ENCODE peak calls at places on chromosomes 12 and 14, in seven cellular contexts. L is IMR-90, Q is A549, D is GM12878, I is HepG2, A is HCT116, P is H1. T is an unnamed sample.

GRCh38 chr12:70609203-70609602 is 28.0 kb downstream of the PTPRB start:
- DNase-seq in L (no peak), Q (no peak), D (no peak), I (no peak), A (no peak), P (no peak), T (no peak)

GRCh38 chr12:25648460-25648859 is 95.4 kb upstream of the LMNTD1 start:
- DNase-seq in L (peak), Q (peak), D (no peak), I (no peak), A (peak), P (no peak), T (no peak)

GRCh38 chr12:43551271-43551970 is 582 bp downstream of the ADAMTS20 start:
- DNase-seq in L (no peak), Q (no peak), D (no peak), I (no peak), A (no peak), P (peak), T (no peak)

GRCh38 chr12:104566244-104566993 is 109.7 kb downstream of the CHST11 start:
- DNase-seq in L (no peak), Q (no peak), D (no peak), I (no peak), A (no peak), P (no peak), T (no peak)

GRCh38 chr14:94122438-94122837 is 7.0 kb downstream of the IFI27L2 start:
- DNase-seq in L (no peak), Q (no peak), D (no peak), I (no peak), A (no peak), P (no peak), T (no peak)

GRCh38 chr12:72281145-72281544 is 9.0 kb downstream of the TRHDE start:
- DNase-seq in L (peak), Q (no peak), D (no peak), I (no peak), A (no peak), P (no peak), T (no peak)

GRCh38 chr14:106840258-106840657 is 1313.9 kb downstream of the TMEM121 start:
- DNase-seq in L (no peak), Q (no peak), D (no peak), I (no peak), A (no peak), P (no peak), T (no peak)

GRCh38 chr12:94670075-94670474 is 19.7 kb upstream of the TMCC3 start:
- DNase-seq in L (no peak), Q (no peak), D (no peak), I (no peak), A (no peak), P (no peak), T (no peak)

GRCh38 chr12:26878661-26879119 is 45.7 kb upstream of the ITPR2 start:
- DNase-seq in L (no peak), Q (no peak), D (no peak), I (no peak), A (no peak), P (no peak), T (no peak)

GRCh38 chr14:91277546-91278382 is 33.3 kb upstream of the GPR68 start:
- DNase-seq in L (no peak), Q (no peak), D (no peak), I (no peak), A (no peak), P (no peak), T (no peak)

GRCh38 chr14:89137514-89138163 is 279.4 kb downstream of the FOXN3 start:
- DNase-seq in L (peak), Q (peak), D (no peak), I (peak), A (peak), P (no peak), T (peak)

GRCh38 chr14:101843665-101844064 is 82.2 kb downstream of the PPP2R5C start:
- DNase-seq in L (no peak), Q (no peak), D (peak), I (no peak), A (no peak), P (no peak), T (no peak)

GRCh38 chr12:31444801-31445200 is 118.9 kb upstream of the SINHCAF start:
- DNase-seq in L (no peak), Q (no peak), D (no peak), I (no peak), A (no peak), P (peak), T (no peak)

GRCh38 chr12:73384592-73384991 is 1112.4 kb downstream of the TRHDE start:
- DNase-seq in L (no peak), Q (no peak), D (no peak), I (no peak), A (no peak), P (no peak), T (no peak)

GRCh38 chr14:97410667-97411286 is 613.6 kb downstream of the VRK1 start:
- DNase-seq in L (no peak), Q (no peak), D (no peak), I (no peak), A (no peak), P (no peak), T (no peak)

GRCh38 chr14:24852312-24853060 is 197.5 kb downstream of the STXBP6 start:
- DNase-seq in L (no peak), Q (no peak), D (no peak), I (no peak), A (no peak), P (no peak), T (no peak)

DNA sequence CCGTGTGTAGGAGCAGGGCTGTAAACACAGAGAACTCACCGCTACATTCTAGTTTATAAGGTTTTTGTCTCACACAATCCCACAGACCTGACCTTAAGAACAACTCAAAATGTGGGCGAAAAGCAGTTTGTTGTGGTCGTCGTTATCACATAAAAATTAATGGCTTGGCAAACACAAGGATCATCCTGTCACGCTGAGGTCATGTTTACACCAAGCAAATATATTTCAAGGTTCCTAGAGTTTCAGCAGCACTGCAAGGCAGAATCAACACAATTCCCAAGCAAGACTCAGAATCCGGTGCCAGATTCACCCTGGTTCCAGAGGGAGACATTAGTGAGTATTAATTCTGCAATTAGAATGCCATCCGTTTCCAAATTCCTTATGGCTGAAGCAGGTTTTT is 30.1 kb upstream of the MAP1LC3B2 start:
- DNase-seq in L (peak), Q (peak), D (no peak), I (peak), A (no peak), P (no peak), T (no peak)
- TF ChIP-seq CEBPB in L (no peak), Q (no peak), D (no peak), I (no peak), A (no peak), P (no peak), T (no peak)

DNA sequence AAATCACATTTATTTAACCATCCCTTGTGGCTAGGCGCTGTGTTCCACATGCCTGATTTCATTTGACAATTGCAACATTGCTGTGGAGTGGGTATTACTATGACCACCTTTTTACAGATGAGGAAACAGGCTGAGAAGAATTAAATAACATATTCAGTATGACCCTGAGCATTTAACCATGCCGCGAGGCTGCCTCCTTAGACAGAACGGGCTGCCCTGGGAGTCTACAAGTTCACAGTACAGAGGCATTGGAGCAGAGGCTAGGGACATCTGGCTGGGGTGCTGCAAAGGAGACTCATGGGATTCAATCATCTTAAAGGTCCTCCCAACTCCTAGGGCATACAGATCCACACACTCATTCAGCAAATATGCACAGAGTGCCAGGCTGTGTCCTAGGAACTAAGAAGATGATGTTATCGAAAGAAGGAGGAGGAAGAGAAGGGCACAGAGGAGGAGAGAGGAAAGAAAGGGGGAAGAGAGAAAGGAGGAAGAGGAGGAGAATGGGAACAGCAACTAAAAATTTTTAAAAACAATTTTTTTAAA is 164.7 kb upstream of the CCND2 start:
- DNase-seq in L (no peak), Q (no peak), D (no peak), I (no peak), A (no peak), P (peak), T (no peak)
- TF ChIP-seq CEBPB in L (no peak), Q (no peak), D (no peak), I (no peak), A (no peak), P (no peak), T (no peak)

DNA sequence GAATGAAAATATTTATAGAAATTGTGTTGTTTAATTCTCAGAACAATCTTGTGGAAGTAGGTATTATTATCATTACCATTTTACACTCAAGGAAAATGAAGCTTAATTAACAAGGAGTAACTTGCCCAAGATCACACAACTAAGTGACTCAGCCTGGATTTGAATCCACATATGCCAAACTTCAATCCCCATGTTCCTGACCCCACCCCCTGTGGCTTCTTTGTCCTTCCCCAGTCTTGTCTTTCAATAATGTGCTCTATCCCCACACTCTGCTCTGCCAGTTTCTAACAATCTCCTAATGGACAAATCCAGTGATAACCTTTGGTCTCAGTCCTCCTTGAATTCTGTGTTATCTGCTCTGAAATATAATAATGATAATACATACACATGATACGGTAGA is 355.2 kb downstream of the BMP4 start:
- DNase-seq in L (no peak), Q (no peak), D (no peak), I (no peak), A (no peak), P (no peak), T (no peak)
- TF ChIP-seq CEBPB in L (no peak), Q (no peak), D (no peak), I (no peak), A (no peak), P (no peak), T (no peak)

GRCh38 chr12:19856389-19856788 is 417.1 kb downstream of the AEBP2 start:
- DNase-seq in L (peak), Q (no peak), D (no peak), I (no peak), A (no peak), P (no peak), T (no peak)
- TF ChIP-seq CEBPB in L (peak), Q (no peak), D (no peak), I (no peak), A (no peak), P (no peak), T (no peak)

DNA sequence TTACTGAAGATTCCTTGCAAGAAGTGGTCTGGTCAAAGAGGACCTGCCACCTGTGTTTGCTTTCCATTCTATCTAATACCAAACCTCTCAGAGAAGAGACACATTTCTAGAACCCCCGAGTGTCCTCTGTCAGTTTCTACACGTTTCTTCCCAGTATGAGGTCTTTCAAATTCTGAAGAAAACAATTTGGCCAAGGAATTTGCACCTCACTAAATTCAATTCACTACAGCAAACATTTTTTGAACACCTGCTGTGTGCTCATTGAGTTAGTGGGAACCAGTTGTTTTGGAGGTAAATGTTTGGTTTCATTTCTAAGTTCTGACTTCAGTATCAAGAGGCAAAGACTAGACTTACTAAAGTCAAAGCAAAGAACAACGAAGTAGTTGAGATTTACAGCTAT is 19.4 kb downstream of the GPR19 start:
- DNase-seq in L (no peak), Q (no peak), D (no peak), I (no peak), A (no peak), P (peak), T (no peak)
- TF ChIP-seq CEBPB in L (no peak), Q (no peak), D (no peak), I (no peak), A (no peak), P (no peak), T (no peak)

DNA sequence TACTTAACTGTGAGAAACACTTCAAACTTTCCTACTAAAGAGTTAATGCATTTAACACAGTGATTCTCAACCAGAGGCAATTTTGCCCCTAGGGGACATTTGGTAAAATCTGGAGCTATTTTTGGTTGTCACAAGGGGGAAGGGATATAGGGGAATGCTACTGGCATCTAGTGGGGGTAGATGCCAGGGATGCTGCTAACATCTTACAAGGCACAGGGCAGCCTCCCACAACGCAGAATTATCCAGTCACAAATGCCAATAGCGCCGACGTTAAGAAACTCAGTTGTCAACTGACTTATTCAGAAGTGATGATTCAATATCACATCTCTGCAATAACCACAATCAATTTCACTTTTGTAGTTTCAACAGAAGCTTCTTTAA is 2.0 kb downstream of the EEA1 start:
- DNase-seq in L (peak), Q (no peak), D (peak), I (peak), A (no peak), P (no peak), T (no peak)
- TF ChIP-seq CEBPB in L (no peak), Q (no peak), D (no peak), I (no peak), A (no peak), P (no peak), T (no peak)

DNA sequence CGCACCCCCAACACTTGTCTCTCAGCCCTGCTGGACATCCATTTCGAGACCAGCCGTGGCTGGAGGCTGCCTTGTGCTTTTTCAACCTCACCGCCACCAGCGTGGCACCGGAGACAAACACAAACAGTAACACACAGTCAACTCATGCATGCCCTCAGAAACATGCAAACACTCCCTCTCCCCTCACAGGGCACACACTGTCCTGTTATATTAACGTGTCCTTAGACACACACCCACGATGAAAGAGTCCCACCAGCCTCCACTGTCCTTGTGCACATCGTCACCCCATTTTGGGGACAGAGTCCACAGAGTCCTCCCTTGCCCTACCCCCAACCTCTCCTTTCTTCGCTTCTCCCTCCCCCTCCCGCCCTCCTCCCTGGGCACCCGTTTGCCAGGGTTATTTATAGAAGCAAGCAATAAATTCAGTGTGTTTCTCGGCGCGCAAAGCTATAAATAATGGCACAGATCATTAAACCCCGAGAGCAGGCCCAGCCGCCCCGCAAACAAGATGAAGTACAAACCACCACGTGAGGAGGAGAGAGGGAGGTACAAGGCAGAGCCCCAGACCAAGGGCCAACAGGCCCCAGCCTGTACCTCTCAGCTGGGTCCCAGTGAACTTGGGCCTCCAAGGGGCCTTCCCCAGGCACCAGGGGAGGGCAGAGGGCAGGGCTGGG is 27.8 kb downstream of the SMUG1 start:
- DNase-seq in L (no peak), Q (no peak), D (no peak), I (no peak), A (no peak), P (no peak), T (no peak)
- TF ChIP-seq CEBPB in L (no peak), Q (no peak), D (no peak), I (no peak), A (no peak), P (no peak), T (no peak)

DNA sequence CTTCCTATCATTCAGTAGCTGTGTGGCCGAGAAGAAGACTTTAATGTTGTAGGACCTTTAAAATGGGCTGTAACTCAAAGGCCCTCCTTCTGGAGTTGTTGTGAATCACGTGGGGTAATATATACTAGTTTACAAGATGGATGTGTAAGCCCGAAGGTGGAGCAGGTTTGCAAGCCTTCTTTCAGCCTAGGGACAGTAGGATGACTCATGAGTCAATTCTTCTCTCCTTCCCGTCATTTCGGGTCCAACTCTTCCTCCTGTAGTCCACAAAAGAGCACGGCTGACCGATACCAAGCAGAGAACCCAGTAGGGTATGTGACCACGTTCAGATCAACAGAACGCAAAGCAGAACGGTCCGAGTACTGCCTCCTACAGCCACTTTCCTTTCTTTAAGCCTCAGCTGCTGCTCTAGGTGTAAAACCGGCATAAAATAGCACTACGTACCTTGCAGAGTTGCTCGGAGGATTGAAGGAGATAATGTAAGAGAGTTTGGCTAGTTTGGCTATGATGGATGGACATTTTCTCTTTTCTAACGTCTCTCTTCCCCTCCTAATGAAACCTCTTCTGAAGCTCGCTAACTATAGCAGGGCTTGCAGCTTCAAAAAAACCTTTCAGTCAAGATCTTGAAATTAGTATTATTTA is 1.3 kb upstream of the RASSF3 start:
- DNase-seq in L (peak), Q (peak), D (peak), I (peak), A (peak), P (peak), T (peak)
- TF ChIP-seq CEBPB in L (no peak), Q (no peak), D (no peak), I (no peak), A (peak), P (no peak), T (no peak)

GRCh38 chr12:121789800-121790748 is 3.4 kb downstream of the RHOF start:
- DNase-seq in L (peak), Q (no peak), D (peak), I (no peak), A (no peak), P (no peak), T (no peak)

GRCh38 chr12:121787063-121787774 is 6.3 kb downstream of the RHOF start:
- DNase-seq in L (no peak), Q (no peak), D (no peak), I (no peak), A (no peak), P (no peak), T (no peak)

GRCh38 chr12:121786441-121786825 is 7.1 kb downstream of the RHOF start:
- DNase-seq in L (peak), Q (peak), D (no peak), I (peak), A (peak), P (no peak), T (no peak)

GRCh38 chr12:121789233-121789781 is 4.2 kb downstream of the RHOF start:
- DNase-seq in L (no peak), Q (no peak), D (no peak), I (no peak), A (no peak), P (no peak), T (no peak)

GRCh38 chr12:121788176-121788818 is 5.2 kb downstream of the RHOF start:
- DNase-seq in L (no peak), Q (no peak), D (no peak), I (no peak), A (no peak), P (no peak), T (no peak)
- TF ChIP-seq CEBPB in L (no peak), Q (no peak), D (no peak), I (no peak), A (no peak), P (no peak), T (no peak)

GRCh38 chr12:46445093-46445492 is 72.5 kb upstream of the SLC38A2 start:
- DNase-seq in L (no peak), Q (no peak), D (no peak), I (no peak), A (no peak), P (no peak), T (no peak)
- TF ChIP-seq CEBPB in L (no peak), Q (no peak), D (no peak), I (no peak), A (no peak), P (no peak), T (no peak)

T was measured in K562.